ENCODE peak calls at places on chromosomes 12 and 14, in ten cellular contexts. H is Kasumi-1; Q is neural crest cell; I is CD8-positive, alpha-beta T cell; K is COR-L47; N is stimulated activated CD8-positive, alpha-beta memory T cell treated with anti-CD3 and anti-CD28 coated beads, Interleukin-4, amount 100 ng/mL, for 24 hours; G is lower leg skin; J is NCI-H1092; M is stomach; U is EL. R is an unnamed sample.

GRCh38 chr12:89507015-89507824 is 17.4 kb downstream of the GALNT4 start:
- DNase-seq in H (no peak), Q (no peak), I (no peak), K (peak), N (no peak), G (no peak), J (no peak), M (peak), U (no peak), R (no peak)

GRCh38 chr14:105943973-105944602 is 417.7 kb downstream of the TMEM121 start:
- DNase-seq in H (no peak), Q (no peak), I (no peak), K (no peak), N (no peak), G (no peak), J (no peak), M (no peak), U (no peak), R (no peak)

GRCh38 chr14:105474478-105475268 is at the start of gene CRIP2:
- DNase-seq in H (no peak), Q (no peak), I (no peak), K (peak), N (no peak), G (no peak), J (peak), M (no peak), U (peak), R (no peak)

GRCh38 chr12:87317302-87317701 is 711.9 kb downstream of the C12orf50 start:
- DNase-seq in H (no peak), Q (no peak), I (no peak), K (no peak), N (no peak), G (no peak), J (no peak), M (no peak), U (no peak), R (no peak)

GRCh38 chr14:93024493-93024892 is 91.2 kb downstream of the ITPK1 start:
- DNase-seq in H (no peak), Q (no peak), I (no peak), K (no peak), N (no peak), G (no peak), J (no peak), M (no peak), U (no peak), R (no peak)

GRCh38 chr14:68794856-68795601 is 2.2 kb upstream of the ZFP36L1 start:
- DNase-seq in H (no peak), Q (no peak), I (no peak), K (no peak), N (no peak), G (peak), J (no peak), M (peak), U (peak), R (no peak)

GRCh38 chr12:52903285-52903854 is 1.5 kb downstream of the KRT8 start:
- DNase-seq in H (no peak), Q (peak), I (peak), K (peak), N (peak), G (peak), J (peak), M (peak), U (peak), R (peak)

GRCh38 chr14:55454264-55455151 is 14.1 kb upstream of the TBPL2 start:
- DNase-seq in H (peak), Q (no peak), I (no peak), K (peak), N (no peak), G (no peak), J (peak), M (peak), U (peak), R (no peak)

GRCh38 chr12:105554223-105554678 is 223.8 kb downstream of the C12orf75 start:
- DNase-seq in H (no peak), Q (no peak), I (no peak), K (no peak), N (no peak), G (no peak), J (no peak), M (no peak), U (no peak), R (no peak)

GRCh38 chr12:11822071-11822818 is 172.8 kb downstream of the ETV6 start:
- DNase-seq in H (no peak), Q (no peak), I (peak), K (no peak), N (peak), G (no peak), J (no peak), M (peak), U (peak), R (no peak)

GRCh38 chr12:122423258-122424165 is 1.0 kb upstream of the CLIP1 start:
- DNase-seq in H (peak), Q (peak), I (no peak), K (no peak), N (no peak), G (no peak), J (no peak), M (no peak), U (peak), R (no peak)